ENCODE peak calls at places on chromosomes 12 and 14, in nine cellular contexts. R is fibroblast of lung, G is endothelial cell of umbilical vein, C is endodermal cell, E is astrocyte, H is mammary epithelial cell, P is trophoblast cell, B is GM23248, U is neuronal stem cell. O is an unnamed sample.

GRCh38 chr14:54603362-54603761 is 36.4 kb downstream of the SAMD4A start:
- DNase-seq in R (peak), G (peak), C (no peak), E (peak), H (peak), P (no peak), B (peak), U (no peak), O (no peak)

GRCh38 chr12:104975621-104976343 is 10.3 kb upstream of the NOPCHAP1 start:
- DNase-seq in R (peak), G (no peak), C (no peak), E (peak), H (peak), P (peak), B (peak), U (no peak), O (no peak)

GRCh38 chr12:32535260-32535999 is 136.1 kb downstream of the FGD4 start:
- DNase-seq in R (peak), G (peak), C (peak), E (peak), H (peak), P (no peak), B (peak), U (no peak), O (peak)

GRCh38 chr12:67428431-67428830 is 159.3 kb downstream of the CAND1 start:
- DNase-seq in R (no peak), G (no peak), C (no peak), E (no peak), H (no peak), P (peak), B (peak), U (no peak), O (no peak)

GRCh38 chr12:105944628-105945027 is 194.1 kb downstream of the NUAK1 start:
- DNase-seq in R (peak), G (no peak), C (no peak), E (peak), H (peak), P (no peak), B (no peak), U (no peak), O (no peak)

GRCh38 chr14:49962616-49963015 is 69.7 kb downstream of the ARF6 start:
- DNase-seq in R (peak), G (no peak), C (no peak), E (no peak), H (peak), P (peak), B (peak), U (no peak), O (peak)

GRCh38 chr12:5305425-5305824 is 126.5 kb upstream of the NTF3 start:
- DNase-seq in R (no peak), G (no peak), C (no peak), E (no peak), H (no peak), P (no peak), B (no peak), U (no peak), O (peak)

GRCh38 chr14:92473261-92473946 is 40.2 kb upstream of the RIN3 start:
- DNase-seq in R (peak), G (no peak), C (peak), E (peak), H (no peak), P (no peak), B (peak), U (no peak), O (no peak)

GRCh38 chr12:92357584-92358261 is 212.1 kb upstream of the BTG1 start:
- DNase-seq in R (no peak), G (no peak), C (no peak), E (no peak), H (no peak), P (no peak), B (no peak), U (no peak), O (no peak)

GRCh38 chr12:67042697-67043131 is 226.4 kb upstream of the CAND1 start:
- DNase-seq in R (peak), G (no peak), C (peak), E (peak), H (peak), P (no peak), B (peak), U (no peak), O (no peak)

GRCh38 chr14:50997712-50998111 is 53.4 kb upstream of the PYGL start:
- DNase-seq in R (peak), G (no peak), C (no peak), E (peak), H (no peak), P (peak), B (no peak), U (no peak), O (no peak)

GRCh38 chr14:22428681-22429315 is 160.2 kb downstream of the DAD1 start:
- DNase-seq in R (peak), G (peak), C (peak), E (peak), H (no peak), P (no peak), B (peak), U (no peak), O (no peak)

GRCh38 chr12:89225808-89226368 is 126.4 kb downstream of the DUSP6 start:
- DNase-seq in R (peak), G (peak), C (peak), E (peak), H (peak), P (peak), B (peak), U (no peak), O (no peak)

GRCh38 chr14:91380610-91381371 is 36.8 kb downstream of the CCDC88C start:
- DNase-seq in R (peak), G (peak), C (no peak), E (peak), H (no peak), P (no peak), B (no peak), U (no peak), O (no peak)

GRCh38 chr14:41072776-41073175 is 533.9 kb upstream of the LRFN5 start:
- DNase-seq in R (no peak), G (no peak), C (no peak), E (no peak), H (no peak), P (no peak), B (no peak), U (no peak), O (no peak)

GRCh38 chr14:60166144-60166543 is 946 bp upstream of the DHRS7 start:
- DNase-seq in R (no peak), G (no peak), C (no peak), E (no peak), H (no peak), P (no peak), B (peak), U (no peak), O (no peak)

GRCh38 chr14:70359076-70359424 is 433 bp downstream of the COX16 start:
- DNase-seq in R (no peak), G (no peak), C (no peak), E (no peak), H (no peak), P (no peak), B (peak), U (no peak), O (no peak)

GRCh38 chr14:24992624-24993360 is 57.2 kb downstream of the STXBP6 start:
- DNase-seq in R (no peak), G (no peak), C (no peak), E (no peak), H (no peak), P (no peak), B (no peak), U (no peak), O (no peak)

GRCh38 chr14:57420986-57421385 is 30.6 kb downstream of the NAA30 start:
- DNase-seq in R (peak), G (no peak), C (no peak), E (peak), H (no peak), P (peak), B (peak), U (no peak), O (no peak)

GRCh38 chr12:93184664-93185368 is 192.9 kb upstream of the NUDT4 start:
- DNase-seq in R (no peak), G (no peak), C (no peak), E (no peak), H (no peak), P (no peak), B (no peak), U (no peak), O (no peak)

GRCh38 chr14:55430024-55430690 is 10.3 kb downstream of the TBPL2 start:
- DNase-seq in R (peak), G (peak), C (peak), E (peak), H (peak), P (peak), B (peak), U (no peak), O (no peak)

GRCh38 chr12:122869207-122869973 is 26.5 kb downstream of the VPS37B start:
- DNase-seq in R (no peak), G (no peak), C (no peak), E (no peak), H (no peak), P (no peak), B (no peak), U (no peak), O (no peak)

GRCh38 chr14:37673439-37673838 is 78.0 kb downstream of the TTC6 start:
- DNase-seq in R (no peak), G (no peak), C (no peak), E (no peak), H (no peak), P (no peak), B (no peak), U (no peak), O (no peak)

GRCh38 chr14:81178063-81178462 is 42.7 kb downstream of the GTF2A1 start:
- DNase-seq in R (no peak), G (peak), C (no peak), E (no peak), H (no peak), P (no peak), B (no peak), U (no peak), O (no peak)

GRCh38 chr14:81172353-81172752 is 48.4 kb downstream of the GTF2A1 start:
- DNase-seq in R (no peak), G (no peak), C (no peak), E (no peak), H (no peak), P (no peak), B (peak), U (no peak), O (no peak)

GRCh38 chr14:81170829-81171195 is 49.9 kb downstream of the GTF2A1 start:
- DNase-seq in R (no peak), G (no peak), C (no peak), E (no peak), H (no peak), P (no peak), B (no peak), U (no peak), O (no peak)

GRCh38 chr14:81172881-81173280 is 47.9 kb downstream of the GTF2A1 start:
- DNase-seq in R (peak), G (no peak), C (no peak), E (peak), H (no peak), P (peak), B (peak), U (no peak), O (no peak)

GRCh38 chr14:81176224-81176623 is 44.5 kb downstream of the GTF2A1 start:
- DNase-seq in R (no peak), G (no peak), C (no peak), E (no peak), H (no peak), P (no peak), B (no peak), U (no peak), O (no peak)
- H3K4me3 ChIP-seq in R (no peak), G (no peak), C (no peak), E (no peak), H (no peak), P (no peak), B (no peak), U (no peak), O (no peak)

GRCh38 chr12:94615284-94616216 is 34.8 kb downstream of the TMCC3 start:
- DNase-seq in R (peak), G (peak), C (no peak), E (peak), H (peak), P (peak), B (peak), U (no peak), O (no peak)

GRCh38 chr12:94609917-94610443 is 40.4 kb downstream of the TMCC3 start:
- DNase-seq in R (no peak), G (no peak), C (no peak), E (no peak), H (no peak), P (no peak), B (no peak), U (no peak), O (no peak)

GRCh38 chr12:94616217-94616729 is 34.1 kb downstream of the TMCC3 start:
- DNase-seq in R (peak), G (peak), C (peak), E (no peak), H (peak), P (peak), B (peak), U (no peak), O (no peak)

GRCh38 chr12:94617101-94617500 is 33.3 kb downstream of the TMCC3 start:
- DNase-seq in R (no peak), G (no peak), C (no peak), E (no peak), H (no peak), P (no peak), B (no peak), U (no peak), O (no peak)

DNA sequence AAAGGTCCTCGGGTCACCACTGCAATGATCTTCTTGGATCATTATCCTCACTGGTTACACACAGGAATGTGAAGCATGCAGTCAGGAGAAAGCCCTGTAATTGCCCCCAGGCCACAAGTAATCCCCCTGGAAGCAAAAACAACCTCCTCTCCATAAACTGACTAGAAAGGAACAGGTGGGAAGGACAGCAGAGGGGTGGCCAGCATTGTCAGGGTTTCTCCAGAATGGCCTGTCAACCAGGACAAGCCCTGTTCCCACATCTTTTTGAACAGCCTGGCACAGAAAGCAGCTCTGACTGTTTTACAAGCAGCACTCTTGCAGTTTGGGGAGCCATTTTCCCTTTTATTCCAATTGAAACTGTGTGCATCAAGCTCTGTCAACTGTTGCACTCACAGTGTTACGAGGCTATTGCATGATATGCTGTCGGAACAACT is 36.1 kb downstream of the TMCC3 start:
- DNase-seq in R (peak), G (no peak), C (peak), E (no peak), H (peak), P (no peak), B (no peak), U (peak), O (no peak)
- H3K9ac ChIP-seq in R (no peak), G (no peak), C (no peak), E (no peak), H (peak), P (no peak), B (no peak), U (no peak), O (no peak)

GRCh38 chr12:47841506-47841905 is 21.8 kb upstream of the HDAC7 start:
- DNase-seq in R (no peak), G (peak), C (no peak), E (no peak), H (no peak), P (no peak), B (no peak), U (no peak), O (no peak)

GRCh38 chr12:47838286-47838931 is 18.7 kb upstream of the HDAC7 start:
- DNase-seq in R (no peak), G (peak), C (peak), E (no peak), H (no peak), P (no peak), B (peak), U (no peak), O (no peak)

GRCh38 chr12:47841910-47842309 is 22.2 kb upstream of the HDAC7 start:
- DNase-seq in R (no peak), G (peak), C (peak), E (no peak), H (peak), P (no peak), B (peak), U (no peak), O (no peak)

GRCh38 chr12:47839214-47839613 is 19.5 kb upstream of the HDAC7 start:
- DNase-seq in R (no peak), G (no peak), C (peak), E (no peak), H (no peak), P (no peak), B (peak), U (no peak), O (no peak)

GRCh38 chr12:47840571-47840970 is 20.9 kb upstream of the HDAC7 start:
- DNase-seq in R (no peak), G (no peak), C (no peak), E (no peak), H (no peak), P (no peak), B (no peak), U (no peak), O (no peak)
- H3K4me3 ChIP-seq in R (no peak), G (no peak), C (no peak), E (no peak), H (no peak), P (no peak), B (no peak), U (no peak), O (no peak)

GRCh38 chr12:124482901-124483799 is 84.3 kb downstream of the NCOR2 start:
- DNase-seq in R (no peak), G (no peak), C (no peak), E (no peak), H (no peak), P (no peak), B (no peak), U (no peak), O (peak)

GRCh38 chr12:124481257-124481750 is 86.1 kb downstream of the NCOR2 start:
- DNase-seq in R (no peak), G (no peak), C (no peak), E (no peak), H (no peak), P (peak), B (no peak), U (no peak), O (peak)

GRCh38 chr12:124482567-124482893 is 84.9 kb downstream of the NCOR2 start:
- DNase-seq in R (no peak), G (no peak), C (no peak), E (no peak), H (no peak), P (no peak), B (no peak), U (no peak), O (peak)

GRCh38 chr12:124480469-124481256 is 86.7 kb downstream of the NCOR2 start:
- DNase-seq in R (peak), G (no peak), C (no peak), E (peak), H (peak), P (peak), B (peak), U (no peak), O (peak)

DNA sequence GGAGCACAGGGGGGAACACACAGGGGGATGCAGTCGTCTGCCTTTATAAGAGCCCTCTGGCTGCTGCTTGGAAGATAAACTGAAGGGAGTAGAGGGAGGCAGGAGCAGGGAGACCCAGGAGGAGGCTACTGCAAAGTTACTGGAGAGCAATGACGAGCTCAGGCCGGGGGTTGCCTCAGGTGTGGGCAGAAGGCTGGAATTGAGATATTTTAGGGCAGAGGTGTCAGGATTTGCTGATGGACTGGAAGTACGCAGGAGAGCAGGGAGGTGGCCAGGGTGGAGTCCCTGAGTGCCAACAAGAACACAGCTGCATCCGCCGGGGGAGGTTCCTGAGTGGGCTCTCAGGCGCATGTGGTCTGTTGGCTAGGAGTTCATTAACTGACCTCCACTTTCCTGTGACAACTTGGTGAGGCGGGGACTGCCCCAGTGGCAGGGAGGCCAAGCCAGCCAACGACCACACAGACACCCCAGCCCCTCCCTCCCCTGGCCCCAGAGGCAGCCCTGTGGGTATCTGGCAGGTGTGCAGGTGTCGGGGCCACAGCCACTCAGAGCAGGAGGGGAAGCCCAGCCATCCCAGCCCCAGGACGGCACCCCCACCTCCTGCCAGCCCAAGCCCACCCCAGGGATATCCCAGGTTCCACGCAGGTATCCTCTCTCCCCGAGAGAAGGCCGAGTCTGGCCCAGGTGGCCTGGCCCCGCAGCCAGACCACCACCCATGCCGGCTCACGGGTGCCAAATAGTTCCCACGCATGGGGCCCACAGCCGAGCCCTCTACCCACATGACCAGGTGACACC is 85.4 kb downstream of the NCOR2 start:
- DNase-seq in R (no peak), G (no peak), C (no peak), E (no peak), H (no peak), P (peak), B (no peak), U (no peak), O (peak)
- H3K9ac ChIP-seq in R (no peak), G (no peak), C (no peak), E (no peak), H (no peak), P (no peak), B (no peak), U (no peak), O (no peak)